ENCODE peak calls at places on chromosomes 2 and 18, in six cellular contexts. N is endodermal cell, T is skeletal muscle cell, F is cardiac muscle cell, V is ovary, W is A549. U is an unnamed sample.

GRCh38 chr2:38187416-38188127 is 111.6 kb upstream of the CYP1B1 start:
- DNase-seq in F (peak), T (peak), W (no peak), V (peak), N (no peak), U (no peak)

GRCh38 chr2:104043864-104044263 is 810.1 kb upstream of the POU3F3 start:
- DNase-seq in F (no peak), N (no peak), V (no peak), T (no peak), W (peak), U (peak)

GRCh38 chr18:54392621-54393023 is 34.9 kb downstream of the C18orf54 start:
- DNase-seq in T (no peak), W (peak), V (no peak), F (peak), N (peak), U (no peak)

GRCh38 chr2:172107690-172108586 is 5.2 kb upstream of the DLX2 start:
- DNase-seq in N (peak), W (no peak), T (no peak), F (no peak), V (no peak), U (no peak)

GRCh38 chr2:204913854-204914464 is 368.7 kb downstream of the PARD3B start:
- DNase-seq in V (no peak), T (no peak), N (no peak), F (no peak), W (no peak), U (peak)

GRCh38 chr2:79910643-79911042 is 393.9 kb downstream of the LRRTM1 start:
- DNase-seq in W (no peak), V (no peak), T (no peak), N (no peak), F (no peak), U (no peak)

GRCh38 chr2:207487650-207488315 is 42.0 kb upstream of the CREB1 start:
- DNase-seq in V (no peak), N (peak), T (peak), W (peak), F (peak), U (no peak)

GRCh38 chr2:182924311-182924710 is 57.9 kb upstream of the FRZB start:
- DNase-seq in F (peak), W (no peak), T (peak), N (no peak), V (no peak), U (no peak)

DNA sequence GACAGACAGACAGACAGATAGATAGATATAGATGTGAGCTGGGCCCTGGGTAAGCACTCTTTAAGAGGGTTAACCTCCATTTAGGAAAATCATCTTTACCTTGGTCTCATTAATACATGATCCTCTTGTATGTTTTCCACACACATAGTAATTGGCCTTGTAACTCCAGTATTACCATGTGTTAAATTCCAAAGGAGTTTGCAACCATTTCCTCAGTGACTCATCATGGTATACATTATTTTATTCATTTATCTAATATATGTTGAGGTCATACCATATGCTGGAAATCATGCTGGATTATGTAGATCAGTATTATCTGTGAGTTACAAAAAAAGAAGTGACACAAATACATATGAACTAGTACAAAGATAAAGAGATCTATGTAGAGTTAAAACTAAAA is 504.3 kb downstream of the DCC start:
- DNase-seq in V (no peak), T (no peak), W (no peak), F (no peak), N (no peak), U (no peak)
- H3K4me3 ChIP-seq in V (no peak), T (no peak), W (no peak), F (no peak), N (no peak), U (no peak)

GRCh38 chr18:3526421-3527354 is 76.7 kb downstream of the TGIF1 start:
- DNase-seq in W (no peak), F (peak), T (peak), N (no peak), V (no peak), U (peak)
- H3K4me3 ChIP-seq in W (no peak), F (no peak), T (no peak), N (no peak), V (no peak), U (no peak)

GRCh38 chr2:189673661-189674373 is 653 bp upstream of the ANKAR start:
- DNase-seq in F (no peak), N (no peak), W (no peak), V (no peak), T (no peak), U (no peak)
- H3K4me3 ChIP-seq in F (no peak), N (no peak), W (peak), V (peak), T (peak), U (peak)

DNA sequence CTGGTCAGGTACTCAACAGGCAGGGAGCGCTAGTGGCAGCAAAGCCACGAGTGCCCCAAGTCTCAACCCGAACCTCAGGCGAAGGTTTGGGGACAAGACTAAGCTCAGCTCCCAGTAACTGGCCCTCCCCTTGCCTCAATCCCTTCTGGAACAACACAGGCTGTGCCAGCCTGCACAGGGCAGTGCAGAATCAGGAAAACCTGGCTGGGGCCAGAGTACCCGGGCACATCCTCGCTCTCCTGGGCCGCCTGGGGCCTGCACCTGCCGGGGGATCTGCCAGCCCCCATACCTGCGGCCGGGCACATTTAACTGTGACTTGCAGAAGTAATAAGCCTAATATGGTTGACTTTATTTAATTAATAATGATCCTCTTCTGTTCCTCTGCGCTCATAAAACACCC is 60.6 kb downstream of the GBX2 start:
- DNase-seq in T (no peak), W (no peak), V (no peak), F (no peak), N (no peak), U (no peak)
- H3K4me3 ChIP-seq in T (no peak), W (no peak), V (no peak), F (no peak), N (no peak), U (no peak)

U was measured in Caco-2.